ENCODE peak calls at places on chromosome 12, in four cellular contexts. V is transverse colon; P is upper lobe of right lung; R is CD8-positive, alpha-beta T cell. T is an unnamed sample.

GRCh38 chr12:122137229-122137628 is 36.8 kb downstream of the IL31 start:
- DNase-seq in V (no peak), R (no peak), P (no peak), T (no peak)

GRCh38 chr12:108768591-108769500 is 37.5 kb upstream of the CORO1C start:
- DNase-seq in P (peak), V (peak), R (no peak), T (peak)

GRCh38 chr12:32366704-32367103 is 32.7 kb upstream of the FGD4 start:
- DNase-seq in P (no peak), V (no peak), R (no peak), T (no peak)

GRCh38 chr12:127360580-127360979 is 906.4 kb upstream of the TMEM132C start:
- DNase-seq in P (no peak), V (no peak), R (no peak), T (no peak)

GRCh38 chr12:78220811-78221210 is 390.1 kb downstream of the NAV3 start:
- DNase-seq in V (no peak), R (no peak), P (no peak), T (no peak)

GRCh38 chr12:45273717-45274271 is 57.9 kb downstream of the ANO6 start:
- DNase-seq in V (no peak), R (no peak), P (no peak), T (no peak)

GRCh38 chr12:110217996-110218674 is 62.9 kb upstream of the ATP2A2 start:
- DNase-seq in R (no peak), V (no peak), P (no peak), T (no peak)

GRCh38 chr12:26153421-26154154 is 28.8 kb upstream of the BHLHE41 start:
- DNase-seq in V (no peak), P (no peak), R (no peak), T (no peak)

GRCh38 chr12:95473440-95473946 is 459 bp upstream of the METAP2 start:
- DNase-seq in P (no peak), V (peak), R (peak), T (peak)

GRCh38 chr12:68591716-68592437 is 18.8 kb upstream of the RAP1B start:
- DNase-seq in R (peak), P (no peak), V (no peak), T (no peak)

GRCh38 chr12:107774349-107775029 is at the start of gene ASCL4:
- DNase-seq in V (no peak), P (no peak), R (no peak), T (no peak)

DNA sequence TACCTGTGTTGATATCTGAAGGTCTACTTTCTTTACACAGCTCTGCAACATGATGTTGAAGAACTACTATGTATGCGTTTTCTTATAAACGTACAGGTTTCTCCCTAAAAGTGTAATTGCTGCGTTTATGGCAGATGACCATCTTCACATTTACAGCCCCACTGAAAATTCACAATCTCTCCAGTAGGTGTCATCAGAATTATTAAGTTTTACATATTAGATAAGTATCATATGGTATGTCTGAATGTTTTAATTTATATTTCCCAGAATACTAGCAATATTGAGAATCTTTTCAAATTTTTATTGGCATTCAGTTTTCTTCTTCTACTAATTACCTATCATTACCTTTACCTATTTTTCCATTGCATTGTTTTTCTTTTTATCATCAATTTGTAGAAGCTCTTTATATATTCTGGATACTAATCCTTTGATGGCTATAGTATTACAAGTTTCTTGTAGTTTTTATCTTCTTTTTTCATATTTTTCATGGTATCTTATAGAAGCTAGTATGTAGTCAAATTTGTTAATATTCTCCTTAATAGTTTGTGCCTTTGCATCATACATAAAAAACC is 123.5 kb downstream of the CAPZA3 start:
- DNase-seq in P (no peak), V (no peak), R (no peak), T (no peak)
- TF ChIP-seq CTCF in P (peak), V (peak), R (peak), T (peak)

GRCh38 chr12:3214508-3215365 is 137.6 kb downstream of the TSPAN9 start:
- DNase-seq in V (no peak), P (no peak), R (no peak), T (no peak)
- TF ChIP-seq CTCF in V (no peak), P (no peak), R (no peak), T (no peak)

GRCh38 chr12:1799882-1800645 is 20.3 kb upstream of the LRTM2 start:
- DNase-seq in P (peak), V (no peak), R (no peak), T (no peak)

GRCh38 chr12:1799068-1799881 is 21.1 kb upstream of the LRTM2 start:
- DNase-seq in P (peak), R (no peak), V (no peak), T (no peak)

GRCh38 chr12:1801285-1801975 is 18.9 kb upstream of the LRTM2 start:
- DNase-seq in P (peak), R (no peak), V (peak), T (no peak)

GRCh38 chr12:1798734-1799067 is 21.7 kb upstream of the LRTM2 start:
- DNase-seq in R (no peak), P (no peak), V (no peak), T (no peak)

DNA sequence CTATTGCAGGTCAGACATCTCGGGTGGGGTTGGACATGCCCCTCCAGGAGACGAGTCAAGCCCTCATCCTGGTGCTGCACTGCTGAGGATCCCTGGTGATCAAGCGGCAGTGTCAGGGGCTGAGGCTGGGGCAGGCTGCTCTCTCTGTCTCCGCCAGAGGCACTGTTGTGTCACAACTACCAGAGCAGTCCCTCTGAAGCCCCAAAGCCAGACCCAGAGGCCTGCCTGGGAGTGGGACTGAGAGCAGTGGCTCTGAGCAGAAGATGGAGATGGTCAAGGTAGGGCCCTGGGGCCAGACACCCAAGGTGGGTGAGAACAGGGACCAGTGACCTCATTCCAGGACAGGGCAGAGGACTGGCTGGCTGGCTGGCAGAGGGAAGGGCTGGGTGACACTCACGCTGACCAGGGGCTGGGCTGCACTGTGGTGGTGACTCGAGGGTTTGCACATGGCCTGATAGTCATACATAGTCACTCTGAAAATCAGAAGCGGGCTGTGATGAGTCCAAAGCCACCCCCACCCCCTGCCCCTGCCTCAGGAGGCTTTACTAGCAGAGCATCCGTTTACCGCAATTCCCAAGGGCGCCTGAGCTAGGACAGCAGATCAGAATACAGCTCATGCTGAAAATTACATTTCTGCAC is 19.6 kb upstream of the LRTM2 start:
- DNase-seq in P (peak), V (peak), R (no peak), T (peak)
- TF ChIP-seq CTCF in P (peak), V (peak), R (no peak), T (no peak)

GRCh38 chr12:3389911-3390310 is 101.1 kb upstream of the PRMT8 start:
- DNase-seq in V (no peak), P (no peak), R (no peak), T (no peak)
- TF ChIP-seq CTCF in V (no peak), P (no peak), R (no peak), T (no peak)

GRCh38 chr12:6549379-6550151 is 6.3 kb downstream of the IFFO1 start:
- DNase-seq in R (no peak), P (no peak), V (no peak), T (no peak)
- TF ChIP-seq CTCF in R (no peak), P (no peak), V (no peak), T (no peak)

DNA sequence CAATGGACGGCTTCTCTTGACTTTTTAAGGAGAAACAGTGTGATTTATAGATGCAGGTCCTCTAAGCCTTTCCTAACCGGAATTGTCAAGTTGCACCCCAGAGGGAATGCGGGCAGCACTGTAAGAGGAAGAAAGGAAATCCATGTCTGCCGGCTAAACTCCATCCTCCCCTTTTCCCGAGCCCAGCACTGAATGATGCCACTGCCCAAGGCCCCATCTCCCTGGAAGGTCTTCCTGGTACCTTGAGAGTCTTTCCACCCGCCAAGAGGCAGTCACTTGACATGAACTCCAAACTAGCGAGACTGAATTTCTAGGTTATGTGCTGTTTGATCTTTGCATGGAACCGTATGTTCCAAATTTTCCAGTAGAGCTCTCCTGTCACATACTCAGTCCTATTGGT is 313.4 kb upstream of the FKBP4 start:
- DNase-seq in R (no peak), V (no peak), P (no peak), T (no peak)
- TF ChIP-seq CTCF in R (no peak), V (no peak), P (no peak), T (no peak)

GRCh38 chr12:123633379-123634141 is at the start of the genes EIF2B1 and GTF2H3:
- DNase-seq in P (peak), R (peak), V (peak), T (peak)
- TF ChIP-seq CTCF in P (no peak), R (no peak), V (no peak), T (no peak)

DNA sequence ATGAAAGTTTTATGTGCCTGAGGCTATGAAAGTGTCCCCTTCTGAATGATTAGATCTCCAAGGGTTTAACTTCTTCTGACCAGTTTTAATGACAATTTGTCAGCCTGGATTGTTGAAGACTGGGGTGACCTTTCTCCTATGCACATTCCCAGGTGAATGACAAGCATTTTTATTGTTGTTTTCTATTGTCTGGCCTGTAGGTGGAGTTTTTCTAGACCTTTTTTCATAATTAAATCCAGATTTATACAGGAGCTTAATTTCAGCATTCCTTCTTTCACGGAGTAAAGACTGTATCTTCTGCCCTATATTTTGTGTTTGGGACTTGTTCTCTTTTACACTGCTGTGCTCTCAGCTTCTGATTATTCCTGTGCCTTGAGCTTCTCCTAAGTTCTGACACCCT is 125.0 kb upstream of the FAR2 start:
- DNase-seq in V (no peak), R (no peak), P (no peak), T (no peak)
- TF ChIP-seq CTCF in V (no peak), R (no peak), P (no peak), T (peak)

DNA sequence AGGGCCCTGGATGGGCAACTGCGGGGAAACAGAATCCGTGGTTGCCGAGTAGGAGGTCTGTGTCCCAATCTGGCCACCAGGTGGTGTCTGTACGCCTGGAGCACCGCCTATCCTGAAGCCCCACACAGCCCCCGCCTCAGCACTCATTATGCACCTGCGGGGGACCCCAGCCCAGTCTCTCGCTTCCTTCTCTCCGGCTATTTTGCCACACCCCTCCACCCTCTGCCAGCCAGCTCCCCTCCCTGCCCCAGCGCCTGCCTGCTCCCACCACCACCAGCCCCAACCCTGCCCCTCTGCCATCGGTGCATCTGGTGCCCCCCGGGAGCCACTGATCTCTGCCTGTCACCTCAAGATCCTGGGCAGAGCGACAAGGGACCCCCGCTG is 2.2 kb upstream of the NXPH4 start:
- DNase-seq in P (no peak), V (peak), R (peak), T (peak)
- TF ChIP-seq CTCF in P (peak), V (peak), R (peak), T (peak)

GRCh38 chr12:41681898-41682297 is 462.8 kb downstream of the GXYLT1 start:
- DNase-seq in P (no peak), R (no peak), V (no peak), T (no peak)

GRCh38 chr12:41680155-41680554 is 464.5 kb downstream of the GXYLT1 start:
- DNase-seq in R (no peak), P (no peak), V (no peak), T (no peak)

GRCh38 chr12:41683513-41683912 is 461.2 kb downstream of the GXYLT1 start:
- DNase-seq in P (no peak), R (no peak), V (no peak), T (no peak)

GRCh38 chr12:41683023-41683422 is 461.7 kb downstream of the GXYLT1 start:
- DNase-seq in V (no peak), P (no peak), R (no peak), T (no peak)

DNA sequence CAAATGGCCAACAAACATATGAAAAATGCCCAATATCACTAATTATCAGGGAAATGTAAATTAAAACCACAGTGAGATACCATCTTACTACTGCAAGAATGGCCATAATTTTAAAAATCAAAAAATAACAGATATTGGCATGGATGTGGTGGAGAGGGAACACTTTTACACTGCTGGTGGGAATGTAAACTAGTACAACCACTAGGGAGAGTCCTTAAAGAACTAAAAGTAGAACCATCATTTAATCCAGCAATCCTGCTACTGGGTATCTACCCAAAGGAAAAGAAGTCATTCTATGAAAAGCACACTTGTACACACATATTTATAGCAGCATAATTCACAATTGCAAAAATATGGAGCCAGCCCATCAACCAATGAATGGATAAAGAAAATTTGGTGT is 459.7 kb downstream of the GXYLT1 start:
- DNase-seq in R (no peak), V (no peak), P (no peak), T (no peak)
- TF ChIP-seq CTCF in R (no peak), V (peak), P (no peak), T (no peak)

T was measured in endothelial cell.